ENCODE peak calls at places on chromosomes 4 and X, in four cellular contexts. X, M, T and C are unnamed samples. For H3K27me3, the result is how much of the 10 kb centered on the place peaks cover.

GRCh38 chr4:40251366-40251765 is 54.5 kb downstream of the RHOH start:
- DNase-seq in X (peak), M (no peak), T (no peak), C (peak)

GRCh38 chrX:36116222-36116621 is 196.7 kb downstream of the CFAP47 start:
- DNase-seq in X (no peak), M (no peak), T (no peak), C (no peak)

GRCh38 chr4:168880087-168880675 is 129.9 kb downstream of the CBR4 start:
- DNase-seq in X (peak), M (no peak), T (peak), C (no peak)

GRCh38 chrX:153488231-153488914 is 6.4 kb upstream of the BGN start:
- DNase-seq in X (peak), M (no peak), T (peak), C (no peak)

GRCh38 chrX:129741880-129742758 is 3.3 kb downstream of the XPNPEP2 start:
- DNase-seq in X (no peak), M (no peak), T (peak), C (no peak)

GRCh38 chrX:140034916-140035315 is 69.6 kb upstream of the CXorf66 start:
- DNase-seq in X (no peak), M (no peak), T (peak), C (no peak)

GRCh38 chrX:146456058-146456457 is 353.5 kb upstream of the CXorf51B start:
- DNase-seq in X (no peak), M (no peak), T (no peak), C (no peak)

GRCh38 chrX:146581981-146582712 is 227.4 kb upstream of the CXorf51B start:
- DNase-seq in X (no peak), M (no peak), T (no peak), C (no peak)

GRCh38 chrX:120305531-120306145 is 5.6 kb downstream of the TMEM255A start:
- DNase-seq in X (peak), M (no peak), T (no peak), C (no peak)

GRCh38 chr4:86549163-86549788 is 44.8 kb upstream of the PTPN13 start:
- DNase-seq in X (peak), M (no peak), T (no peak), C (no peak)

GRCh38 chr4:177455591-177455990 is 13.4 kb upstream of the AGA start:
- DNase-seq in X (peak), M (no peak), T (peak), C (no peak)

GRCh38 chr4:156595041-156595440 is 376.6 kb downstream of the PDGFC start:
- DNase-seq in X (no peak), M (no peak), T (no peak), C (no peak)

GRCh38 chr4:111854494-111855087 is 290.7 kb upstream of the FAM241A start:
- DNase-seq in X (peak), M (no peak), T (peak), C (no peak)

GRCh38 chrX:108361316-108361715 is 76.9 kb downstream of the COL4A6 start:
- DNase-seq in X (peak), M (no peak), T (peak), C (no peak)

GRCh38 chrX:63657821-63658220 is 127.2 kb downstream of the ARHGEF9 start:
- DNase-seq in X (peak), M (no peak), T (peak), C (no peak)

GRCh38 chr4:152036626-152037025 is 275.8 kb upstream of the GATB start:
- DNase-seq in X (peak), M (no peak), T (no peak), C (no peak)

GRCh38 chr4:165512464-165512863 is 133.7 kb downstream of the CPE start:
- DNase-seq in X (no peak), M (no peak), T (peak), C (no peak)

GRCh38 chr4:19254476-19254875 is 997.2 kb upstream of the SLIT2 start:
- DNase-seq in X (peak), M (no peak), T (peak), C (no peak)
- H3K4me3 ChIP-seq in X (no peak), M (no peak), T (no peak), C (no peak)

GRCh38 chr4:19947349-19947748 is 304.4 kb upstream of the SLIT2 start:
- DNase-seq in X (peak), M (no peak), T (peak), C (no peak)

GRCh38 chr4:19945501-19945900 is 306.2 kb upstream of the SLIT2 start:
- DNase-seq in X (no peak), M (no peak), T (no peak), C (no peak)

GRCh38 chr4:19944251-19944650 is 307.5 kb upstream of the SLIT2 start:
- DNase-seq in X (no peak), M (no peak), T (no peak), C (no peak)

GRCh38 chr4:19945979-19946380 is 305.7 kb upstream of the SLIT2 start:
- DNase-seq in X (peak), M (no peak), T (peak), C (peak)

DNA sequence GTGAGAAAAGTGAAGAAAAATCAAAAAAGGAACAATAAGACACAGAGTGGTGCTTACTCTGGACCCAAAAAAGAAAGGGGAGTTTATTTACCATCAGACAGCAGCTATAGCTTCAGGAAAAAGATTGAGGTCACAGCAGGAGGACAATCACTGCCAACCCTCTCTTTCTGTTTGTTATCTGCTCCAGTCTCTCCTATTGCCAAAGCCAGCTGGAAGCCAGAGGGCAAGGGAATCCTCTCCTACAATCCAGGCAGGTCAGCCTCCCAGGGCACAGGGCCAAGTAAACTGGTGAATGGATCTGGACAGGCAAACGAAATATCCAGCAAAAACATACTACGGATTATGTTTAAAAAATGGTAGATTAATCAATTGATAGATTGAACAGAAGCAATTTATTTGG is 306.9 kb upstream of the SLIT2 start:
- DNase-seq in X (no peak), M (no peak), T (no peak), C (no peak)
- H3K27me3 ChIP-seq in X (under half), M (under half), T (under half), C (under half)

DNA sequence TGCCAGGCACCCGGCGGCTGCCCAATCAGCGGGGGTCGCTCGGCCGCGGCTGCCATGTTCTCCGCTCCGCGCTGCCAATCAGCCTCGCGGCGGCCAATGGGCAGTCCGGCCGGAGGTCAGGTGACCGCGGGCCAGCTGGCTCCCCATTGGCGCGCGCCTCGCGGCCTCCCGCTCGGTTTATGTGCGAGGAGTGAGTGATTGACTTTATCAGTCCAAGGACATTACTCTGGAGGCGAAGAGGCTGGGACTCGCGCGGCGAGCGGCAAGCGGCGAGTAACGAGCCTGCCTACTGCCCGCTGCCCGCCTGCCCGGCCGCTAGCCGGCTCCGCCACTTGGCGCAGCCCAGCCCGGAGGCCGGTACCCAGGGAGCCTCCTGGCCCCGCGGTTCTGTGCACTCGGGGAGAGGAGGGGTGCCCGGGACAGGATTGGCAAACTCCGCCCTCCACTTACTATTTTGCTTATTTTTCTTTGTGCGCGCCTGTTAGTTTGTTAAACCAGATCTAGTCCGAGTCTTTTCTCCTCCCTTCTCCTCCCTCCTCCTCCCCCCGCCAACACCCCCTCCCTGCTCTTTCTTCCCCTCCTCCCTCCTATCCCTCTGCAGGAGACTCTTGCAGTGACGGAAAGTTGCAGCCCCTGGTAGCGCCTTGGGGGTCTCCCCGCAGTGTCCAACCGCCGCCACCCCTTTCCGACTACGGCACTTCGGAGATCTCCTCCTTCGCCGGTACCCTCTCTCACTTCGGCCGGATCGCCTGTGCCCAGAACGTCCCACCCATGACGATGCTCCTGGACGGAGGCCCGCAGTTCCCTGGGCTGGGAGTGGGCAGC is at the start of gene ZIC3:
- DNase-seq in X (peak), M (no peak), T (peak), C (peak)
- H3K4me3 ChIP-seq in X (peak), M (peak), T (peak), C (peak)

DNA sequence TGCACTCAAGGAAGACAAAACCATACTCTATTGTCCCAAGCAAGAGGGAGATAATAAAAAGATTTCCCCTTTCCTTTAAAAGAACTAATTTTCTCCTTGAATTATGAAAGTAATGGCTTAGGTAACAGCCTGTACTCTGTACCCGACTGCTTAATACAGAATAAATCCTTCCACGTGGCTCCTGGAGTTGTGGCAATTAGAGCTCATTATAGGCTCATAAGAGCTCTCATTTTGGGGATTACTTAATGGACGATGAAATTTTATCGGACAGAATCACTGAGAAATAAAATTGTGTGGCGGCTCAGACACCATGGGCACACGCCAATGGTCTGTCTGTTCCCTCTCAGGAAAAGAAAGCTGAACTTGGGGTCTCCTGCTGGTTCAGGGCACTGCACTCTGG is 2.8 kb upstream of the GSX2 start:
- DNase-seq in X (no peak), M (no peak), T (no peak), C (no peak)
- H3K27me3 ChIP-seq in X (half or more), M (half or more), T (half or more), C (half or more)

GRCh38 chr4:182449186-182449880 is 206.1 kb downstream of the TENM3 start:
- DNase-seq in X (peak), M (no peak), T (no peak), C (peak)
- H3K4me3 ChIP-seq in X (peak), M (peak), T (peak), C (peak)

GRCh38 chrX:105347373-105347772 is 126.9 kb upstream of the TEX13A start:
- DNase-seq in X (no peak), M (no peak), T (no peak), C (no peak)
- H3K27me3 ChIP-seq in X (under half), M (under half), T (under half), C (under half)

GRCh38 chr4:54971474-54971950 is 153.9 kb downstream of the KDR start:
- DNase-seq in X (peak), M (no peak), T (peak), C (no peak)
- H3K4me3 ChIP-seq in X (no peak), M (no peak), T (no peak), C (no peak)